ENCODE peak calls at places on chromosomes 12 and 14, in ten cellular contexts. Z, O, N, T, M, V, J, Q, W and I are unnamed samples.

GRCh38 chr12:4116251-4117111 is 157.1 kb upstream of the CCND2 start:
- DNase-seq in Z (peak), O (peak), N (peak), T (no peak), M (no peak), V (no peak), J (peak), Q (no peak), W (peak), I (peak)

GRCh38 chr12:80763874-80764273 is 47.2 kb downstream of the MYF5 start:
- DNase-seq in Z (peak), O (peak), N (peak), T (peak), M (peak), V (no peak), J (peak), Q (peak), W (peak), I (no peak)

GRCh38 chr12:49537709-49538601 is 875 bp upstream of the KCNH3 start:
- DNase-seq in Z (peak), O (no peak), N (no peak), T (no peak), M (peak), V (no peak), J (no peak), Q (no peak), W (peak), I (no peak)

GRCh38 chr14:92362781-92363235 is 39.8 kb downstream of the SLC24A4 start:
- DNase-seq in Z (peak), O (no peak), N (peak), T (no peak), M (peak), V (no peak), J (peak), Q (no peak), W (peak), I (no peak)

GRCh38 chr12:100077367-100077766 is 65.3 kb downstream of the BLTP3B start:
- DNase-seq in Z (no peak), O (no peak), N (no peak), T (no peak), M (no peak), V (no peak), J (no peak), Q (no peak), W (no peak), I (no peak)

GRCh38 chr14:81314443-81315175 is 85.5 kb downstream of the STON2 start:
- DNase-seq in Z (no peak), O (no peak), N (no peak), T (no peak), M (peak), V (no peak), J (no peak), Q (no peak), W (no peak), I (no peak)

GRCh38 chr12:52870361-52871290 is 21.8 kb upstream of the KRT78 start:
- DNase-seq in Z (peak), O (peak), N (no peak), T (no peak), M (peak), V (peak), J (no peak), Q (peak), W (peak), I (peak)

GRCh38 chr12:124010687-124011086 is 37.7 kb downstream of the ZNF664 start:
- DNase-seq in Z (no peak), O (no peak), N (no peak), T (no peak), M (no peak), V (no peak), J (no peak), Q (no peak), W (no peak), I (no peak)